ENCODE peak calls at places on chromosome 15, in nine cellular contexts. One of them, this sample, is unnamed.

GRCh38 chr15:59274126-59274970 is 67.7 kb downstream of the LDHAL6B start:
- DNase-seq in sigmoid colon: no peak
- DNase-seq in SK-N-SH: no peak
- DNase-seq in GM12891: no peak
- DNase-seq in upper lobe of left lung: no peak
- DNase-seq in suprapubic skin: no peak
- DNase-seq in stomach: no peak
- DNase-seq in Panc1: no peak
- DNase-seq in HL-60: no peak
- DNase-seq in this sample: no peak

GRCh38 chr15:80251505-80252280 is at the start of gene CTXND1:
- DNase-seq in sigmoid colon: peak; percentile 47
- DNase-seq in SK-N-SH: peak; percentile 75
- DNase-seq in GM12891: no peak
- DNase-seq in upper lobe of left lung: peak; percentile 88
- DNase-seq in suprapubic skin: no peak
- DNase-seq in stomach: no peak
- DNase-seq in Panc1: no peak
- DNase-seq in HL-60: no peak
- DNase-seq in this sample: no peak

GRCh38 chr15:41862515-41863116 is 24.0 kb downstream of the PLA2G4B start:
- DNase-seq in sigmoid colon: no peak
- DNase-seq in SK-N-SH: no peak
- DNase-seq in GM12891: no peak
- DNase-seq in upper lobe of left lung: peak; percentile 69
- DNase-seq in suprapubic skin: no peak
- DNase-seq in stomach: peak; percentile 91
- DNase-seq in Panc1: no peak
- DNase-seq in HL-60: no peak
- DNase-seq in this sample: no peak

GRCh38 chr15:65653341-65653740 is 31.6 kb downstream of the SLC24A1 start:
- DNase-seq in sigmoid colon: no peak
- DNase-seq in SK-N-SH: no peak
- DNase-seq in GM12891: no peak
- DNase-seq in upper lobe of left lung: no peak
- DNase-seq in suprapubic skin: no peak
- DNase-seq in stomach: no peak
- DNase-seq in Panc1: no peak
- DNase-seq in HL-60: no peak
- DNase-seq in this sample: no peak

GRCh38 chr15:58115692-58116091 is 22.5 kb upstream of the AQP9 start:
- DNase-seq in sigmoid colon: no peak
- DNase-seq in SK-N-SH: peak; percentile 7
- DNase-seq in GM12891: no peak
- DNase-seq in upper lobe of left lung: no peak
- DNase-seq in suprapubic skin: no peak
- DNase-seq in stomach: no peak
- DNase-seq in Panc1: no peak
- DNase-seq in HL-60: no peak
- DNase-seq in this sample: no peak

GRCh38 chr15:58066042-58066867 is 744 bp upstream of the ALDH1A2 start:
- DNase-seq in sigmoid colon: peak; percentile 71
- DNase-seq in SK-N-SH: peak; percentile 89
- DNase-seq in GM12891: peak; percentile 39
- DNase-seq in upper lobe of left lung: peak; percentile 95
- DNase-seq in suprapubic skin: peak; percentile 64
- DNase-seq in stomach: peak; percentile 70
- DNase-seq in Panc1: no peak
- DNase-seq in HL-60: peak; percentile 38
- DNase-seq in this sample: no peak

GRCh38 chr15:71295242-71296031 is 180.2 kb downstream of the THSD4 start:
- DNase-seq in sigmoid colon: no peak
- DNase-seq in SK-N-SH: no peak
- DNase-seq in GM12891: no peak
- DNase-seq in upper lobe of left lung: no peak
- DNase-seq in suprapubic skin: no peak
- DNase-seq in stomach: no peak
- DNase-seq in Panc1: peak; percentile 99
- DNase-seq in HL-60: no peak
- DNase-seq in this sample: no peak

GRCh38 chr15:31606942-31607497 is 280.4 kb downstream of the KLF13 start:
- DNase-seq in sigmoid colon: no peak
- DNase-seq in SK-N-SH: no peak
- DNase-seq in GM12891: no peak
- DNase-seq in upper lobe of left lung: no peak
- DNase-seq in suprapubic skin: no peak
- DNase-seq in stomach: no peak
- DNase-seq in Panc1: no peak
- DNase-seq in HL-60: no peak
- DNase-seq in this sample: no peak

GRCh38 chr15:32993285-32993684 is 201.2 kb downstream of the FMN1 start:
- DNase-seq in sigmoid colon: no peak
- DNase-seq in SK-N-SH: peak; percentile 10
- DNase-seq in GM12891: no peak
- DNase-seq in upper lobe of left lung: no peak
- DNase-seq in suprapubic skin: no peak
- DNase-seq in stomach: no peak
- DNase-seq in Panc1: no peak
- DNase-seq in HL-60: no peak
- DNase-seq in this sample: no peak

GRCh38 chr15:81279621-81280051 is 44.3 kb downstream of the STARD5 start:
- DNase-seq in sigmoid colon: no peak
- DNase-seq in SK-N-SH: no peak
- DNase-seq in GM12891: no peak
- DNase-seq in upper lobe of left lung: no peak
- DNase-seq in suprapubic skin: no peak
- DNase-seq in stomach: no peak
- DNase-seq in Panc1: no peak
- DNase-seq in HL-60: no peak
- DNase-seq in this sample: no peak

GRCh38 chr15:51299187-51300015 is 39.0 kb downstream of the CYP19A1 start:
- DNase-seq in sigmoid colon: no peak
- DNase-seq in SK-N-SH: no peak
- DNase-seq in GM12891: no peak
- DNase-seq in upper lobe of left lung: no peak
- DNase-seq in suprapubic skin: no peak
- DNase-seq in stomach: no peak
- DNase-seq in Panc1: no peak
- DNase-seq in HL-60: no peak
- DNase-seq in this sample: no peak

DNA sequence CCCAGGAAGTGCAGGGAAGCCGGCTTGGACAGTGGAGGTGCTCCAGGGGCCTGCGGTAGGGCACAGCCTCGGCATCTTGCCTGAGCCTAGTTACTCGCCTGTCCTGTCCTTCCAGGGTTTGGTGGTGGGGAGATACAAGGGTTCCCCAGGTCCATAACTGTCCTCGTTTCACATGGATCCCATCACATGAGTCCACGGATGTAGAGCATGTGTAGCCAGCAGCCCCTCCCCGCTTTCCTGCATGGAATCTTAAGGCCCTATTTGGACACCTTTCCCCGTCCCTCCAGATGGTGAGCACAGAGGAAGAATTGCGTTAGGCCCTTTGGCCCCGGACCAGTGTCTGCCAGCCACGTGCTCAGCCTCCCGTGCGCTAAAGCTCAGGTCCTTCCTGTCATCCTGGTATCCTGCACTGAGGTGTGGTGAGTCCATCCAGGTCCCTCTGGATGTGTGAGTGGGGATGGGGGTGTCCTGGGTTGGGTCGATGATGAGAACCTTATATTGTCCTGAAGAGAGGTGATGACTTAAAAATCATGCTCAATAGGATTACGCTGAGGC is 230.4 kb downstream of the SNRPN start:
- DNase-seq in sigmoid colon: peak; percentile 27
- DNase-seq in SK-N-SH: no peak
- DNase-seq in GM12891: no peak
- DNase-seq in upper lobe of left lung: peak; percentile 35
- DNase-seq in suprapubic skin: peak; percentile 28
- DNase-seq in stomach: no peak
- DNase-seq in Panc1: no peak
- DNase-seq in HL-60: no peak
- DNase-seq in this sample: no peak
- TF ChIP-seq POLR2AphosphoS5 in sigmoid colon: no peak
- TF ChIP-seq POLR2AphosphoS5 in SK-N-SH: no peak
- TF ChIP-seq POLR2AphosphoS5 in GM12891: no peak
- TF ChIP-seq POLR2AphosphoS5 in upper lobe of left lung: no peak
- TF ChIP-seq POLR2AphosphoS5 in suprapubic skin: no peak
- TF ChIP-seq POLR2AphosphoS5 in stomach: no peak
- TF ChIP-seq POLR2AphosphoS5 in Panc1: no peak
- TF ChIP-seq POLR2AphosphoS5 in HL-60: no peak
- TF ChIP-seq POLR2AphosphoS5 in this sample: no peak

GRCh38 chr15:68816795-68817303 is 3.8 kb downstream of the ANP32A start:
- DNase-seq in sigmoid colon: no peak
- DNase-seq in SK-N-SH: no peak
- DNase-seq in GM12891: no peak
- DNase-seq in upper lobe of left lung: no peak
- DNase-seq in suprapubic skin: no peak
- DNase-seq in stomach: no peak
- DNase-seq in Panc1: no peak
- DNase-seq in HL-60: peak; percentile 42
- DNase-seq in this sample: no peak

GRCh38 chr15:68818671-68819450 is 1.8 kb downstream of the ANP32A start:
- DNase-seq in sigmoid colon: peak; percentile 80
- DNase-seq in SK-N-SH: peak; percentile 74
- DNase-seq in GM12891: no peak
- DNase-seq in upper lobe of left lung: peak; percentile 92
- DNase-seq in suprapubic skin: peak; percentile 78
- DNase-seq in stomach: peak; percentile 35
- DNase-seq in Panc1: no peak
- DNase-seq in HL-60: peak; percentile 91
- DNase-seq in this sample: no peak

GRCh38 chr15:68816158-68816557 is 4.5 kb downstream of the ANP32A start:
- DNase-seq in sigmoid colon: no peak
- DNase-seq in SK-N-SH: no peak
- DNase-seq in GM12891: no peak
- DNase-seq in upper lobe of left lung: no peak
- DNase-seq in suprapubic skin: no peak
- DNase-seq in stomach: no peak
- DNase-seq in Panc1: no peak
- DNase-seq in HL-60: no peak
- DNase-seq in this sample: no peak

GRCh38 chr15:68818088-68818670 is 2.5 kb downstream of the ANP32A start:
- DNase-seq in sigmoid colon: peak; percentile 83
- DNase-seq in SK-N-SH: peak; percentile 87
- DNase-seq in GM12891: no peak
- DNase-seq in upper lobe of left lung: peak; percentile 95
- DNase-seq in suprapubic skin: peak; percentile 79
- DNase-seq in stomach: peak; percentile 65
- DNase-seq in Panc1: no peak
- DNase-seq in HL-60: peak; percentile 69
- DNase-seq in this sample: no peak

DNA sequence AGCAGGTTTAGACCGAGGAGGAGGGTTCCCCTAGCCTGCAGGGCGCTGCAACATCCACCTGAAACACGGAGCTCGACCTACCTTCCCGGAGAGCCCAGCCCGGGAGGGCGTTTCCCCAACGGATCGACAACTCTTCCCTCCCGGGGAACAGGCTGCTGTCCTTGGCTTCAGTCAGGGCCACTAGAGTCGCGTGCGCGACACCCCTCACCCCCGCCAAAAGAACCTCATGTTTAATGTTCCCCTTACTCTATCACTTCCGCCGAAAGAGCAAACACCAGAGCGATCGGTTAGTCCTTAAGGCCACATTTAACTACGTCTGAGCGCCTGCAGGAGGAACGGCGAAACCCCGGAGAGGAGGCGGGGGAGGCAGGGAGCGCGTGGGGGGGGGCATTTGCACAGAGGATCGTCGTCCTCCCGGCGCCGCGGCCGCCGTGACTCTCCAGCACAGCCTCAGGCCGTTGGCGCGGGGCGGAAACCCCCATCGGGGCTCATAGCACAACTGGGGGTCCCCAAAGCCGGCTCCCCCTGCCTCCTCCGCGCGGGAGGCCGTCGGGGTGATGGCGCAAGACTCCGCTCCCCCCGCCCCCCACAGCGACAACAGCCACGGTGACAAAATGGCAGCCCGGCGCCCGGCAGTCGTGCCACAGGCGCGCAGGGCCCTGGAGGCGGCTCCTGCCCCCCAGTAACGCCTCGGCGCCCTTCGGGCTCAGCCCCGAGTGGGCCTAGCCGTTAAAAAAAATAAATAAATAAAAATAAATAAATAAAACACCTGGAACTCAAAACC is 3.2 kb downstream of the ANP32A start:
- DNase-seq in sigmoid colon: peak; percentile 84
- DNase-seq in SK-N-SH: peak; percentile 76
- DNase-seq in GM12891: no peak
- DNase-seq in upper lobe of left lung: peak; percentile 93
- DNase-seq in suprapubic skin: peak; percentile 78
- DNase-seq in stomach: peak; percentile 81
- DNase-seq in Panc1: no peak
- DNase-seq in HL-60: peak; percentile 77
- DNase-seq in this sample: no peak
- TF ChIP-seq POLR2AphosphoS5 in sigmoid colon: peak; percentile 33
- TF ChIP-seq POLR2AphosphoS5 in SK-N-SH: no peak
- TF ChIP-seq POLR2AphosphoS5 in GM12891: no peak
- TF ChIP-seq POLR2AphosphoS5 in upper lobe of left lung: no peak
- TF ChIP-seq POLR2AphosphoS5 in suprapubic skin: no peak
- TF ChIP-seq POLR2AphosphoS5 in stomach: peak; percentile 75
- TF ChIP-seq POLR2AphosphoS5 in Panc1: no peak
- TF ChIP-seq POLR2AphosphoS5 in HL-60: no peak
- TF ChIP-seq POLR2AphosphoS5 in this sample: no peak

GRCh38 chr15:89954541-89954940 is 41.8 kb upstream of the ARPIN start:
- DNase-seq in sigmoid colon: no peak
- DNase-seq in SK-N-SH: no peak
- DNase-seq in GM12891: no peak
- DNase-seq in upper lobe of left lung: no peak
- DNase-seq in suprapubic skin: no peak
- DNase-seq in stomach: no peak
- DNase-seq in Panc1: no peak
- DNase-seq in HL-60: no peak
- DNase-seq in this sample: no peak

GRCh38 chr15:89963301-89964288 is 37.5 kb upstream of the ZNF710 start:
- DNase-seq in sigmoid colon: no peak
- DNase-seq in SK-N-SH: no peak
- DNase-seq in GM12891: no peak
- DNase-seq in upper lobe of left lung: no peak
- DNase-seq in suprapubic skin: no peak
- DNase-seq in stomach: peak; percentile 27
- DNase-seq in Panc1: no peak
- DNase-seq in HL-60: peak; percentile 98
- DNase-seq in this sample: no peak

GRCh38 chr15:89958107-89958805 is 42.9 kb upstream of the ZNF710 start:
- DNase-seq in sigmoid colon: no peak
- DNase-seq in SK-N-SH: no peak
- DNase-seq in GM12891: no peak
- DNase-seq in upper lobe of left lung: peak; percentile 22
- DNase-seq in suprapubic skin: peak; percentile 78
- DNase-seq in stomach: peak; percentile 77
- DNase-seq in Panc1: no peak
- DNase-seq in HL-60: no peak
- DNase-seq in this sample: no peak
- TF ChIP-seq POLR2AphosphoS5 in sigmoid colon: no peak
- TF ChIP-seq POLR2AphosphoS5 in SK-N-SH: no peak
- TF ChIP-seq POLR2AphosphoS5 in GM12891: no peak
- TF ChIP-seq POLR2AphosphoS5 in upper lobe of left lung: no peak
- TF ChIP-seq POLR2AphosphoS5 in suprapubic skin: peak; percentile 97
- TF ChIP-seq POLR2AphosphoS5 in stomach: no peak
- TF ChIP-seq POLR2AphosphoS5 in Panc1: no peak
- TF ChIP-seq POLR2AphosphoS5 in HL-60: no peak
- TF ChIP-seq POLR2AphosphoS5 in this sample: no peak

DNA sequence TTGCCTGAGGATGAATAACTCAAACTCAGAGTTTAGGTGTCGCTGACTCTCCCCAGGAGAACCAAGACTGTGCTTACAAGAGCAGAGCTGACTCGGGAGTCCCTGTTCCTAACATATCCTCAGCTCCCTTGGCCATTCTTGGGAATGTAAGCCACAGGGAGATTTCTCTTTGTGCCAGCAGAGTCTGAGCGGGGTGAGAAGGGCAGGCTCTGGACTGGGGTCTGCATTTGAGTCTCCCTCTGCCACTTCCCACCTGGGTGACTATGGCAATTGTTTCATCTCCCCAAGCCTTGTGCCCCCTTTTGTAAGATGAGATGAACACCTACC is 126.0 kb downstream of the ADAMTS17 start:
- DNase-seq in sigmoid colon: no peak
- DNase-seq in SK-N-SH: no peak
- DNase-seq in GM12891: no peak
- DNase-seq in upper lobe of left lung: no peak
- DNase-seq in suprapubic skin: no peak
- DNase-seq in stomach: no peak
- DNase-seq in Panc1: no peak
- DNase-seq in HL-60: no peak
- DNase-seq in this sample: no peak
- TF ChIP-seq POLR2AphosphoS5 in sigmoid colon: no peak
- TF ChIP-seq POLR2AphosphoS5 in SK-N-SH: no peak
- TF ChIP-seq POLR2AphosphoS5 in GM12891: no peak
- TF ChIP-seq POLR2AphosphoS5 in upper lobe of left lung: no peak
- TF ChIP-seq POLR2AphosphoS5 in suprapubic skin: no peak
- TF ChIP-seq POLR2AphosphoS5 in stomach: no peak
- TF ChIP-seq POLR2AphosphoS5 in Panc1: no peak
- TF ChIP-seq POLR2AphosphoS5 in HL-60: no peak
- TF ChIP-seq POLR2AphosphoS5 in this sample: no peak